ENCODE peak calls at places on chromosome 13, in five cellular contexts. U, T, W, Z and O are unnamed samples.

GRCh38 chr13:112719016-112719415 is 29.2 kb downstream of the ATP11A start:
- DNase-seq in U (no peak), T (no peak), W (no peak), Z (no peak), O (no peak)

GRCh38 chr13:42781362-42781761 is at the start of gene FAM216B:
- DNase-seq in U (no peak), T (no peak), W (no peak), Z (no peak), O (no peak)

GRCh38 chr13:81031996-81032395 is 691.1 kb upstream of the SPRY2 start:
- DNase-seq in U (no peak), T (no peak), W (no peak), Z (no peak), O (no peak)

GRCh38 chr13:49185264-49185663 is 34.9 kb upstream of the MLNR start:
- DNase-seq in U (no peak), T (peak), W (no peak), Z (no peak), O (no peak)

GRCh38 chr13:80100636-80101035 is 240.3 kb downstream of the SPRY2 start:
- DNase-seq in U (no peak), T (no peak), W (no peak), Z (no peak), O (no peak)

GRCh38 chr13:33183431-33184130 is 102.0 kb downstream of the STARD13 start:
- DNase-seq in U (no peak), T (no peak), W (no peak), Z (no peak), O (no peak)

GRCh38 chr13:112722433-112723250 is 32.8 kb downstream of the ATP11A start:
- DNase-seq in U (no peak), T (no peak), W (peak), Z (peak), O (peak)

GRCh38 chr13:67736646-67737420 is 506.7 kb upstream of the PCDH9 start:
- DNase-seq in U (no peak), T (no peak), W (no peak), Z (peak), O (no peak)

GRCh38 chr13:45178349-45179142 is 22.3 kb downstream of the KCTD4 start:
- DNase-seq in U (no peak), T (no peak), W (peak), Z (peak), O (no peak)

GRCh38 chr13:110023729-110024645 is 237.6 kb upstream of the IRS2 start:
- DNase-seq in U (no peak), T (no peak), W (no peak), Z (no peak), O (no peak)

GRCh38 chr13:80133631-80134083 is 207.3 kb downstream of the SPRY2 start:
- DNase-seq in U (no peak), T (no peak), W (no peak), Z (no peak), O (no peak)

GRCh38 chr13:49779721-49780120 is 12.8 kb downstream of the KPNA3 start:
- DNase-seq in U (no peak), T (no peak), W (no peak), Z (no peak), O (no peak)

GRCh38 chr13:74061939-74062595 is 72.1 kb downstream of the KLF12 start:
- DNase-seq in U (no peak), T (peak), W (no peak), Z (no peak), O (no peak)

GRCh38 chr13:24192036-24192810 is 31.7 kb downstream of the SPATA13 start:
- DNase-seq in U (no peak), T (no peak), W (no peak), Z (no peak), O (no peak)

GRCh38 chr13:105474983-105475382 is 1060.5 kb downstream of the EFNB2 start:
- DNase-seq in U (no peak), T (no peak), W (no peak), Z (no peak), O (no peak)

GRCh38 chr13:72383646-72384045 is 343.8 kb downstream of the MZT1 start:
- DNase-seq in U (no peak), T (no peak), W (no peak), Z (no peak), O (no peak)

GRCh38 chr13:67228909-67229308 is 1.2 kb downstream of the PCDH9 start:
- DNase-seq in U (no peak), T (no peak), W (no peak), Z (no peak), O (no peak)

GRCh38 chr13:112928958-112929777 is 39.8 kb upstream of the MCF2L start:
- DNase-seq in U (no peak), T (no peak), W (no peak), Z (peak), O (no peak)

GRCh38 chr13:107743983-107744382 is 471.4 kb downstream of the LIG4 start:
- DNase-seq in U (no peak), T (no peak), W (no peak), Z (no peak), O (no peak)

GRCh38 chr13:94309997-94310842 is 169.3 kb downstream of the DCT start:
- DNase-seq in U (no peak), T (no peak), W (no peak), Z (no peak), O (no peak)

GRCh38 chr13:40153516-40153915 is 498.1 kb downstream of the COG6 start:
- DNase-seq in U (no peak), T (no peak), W (no peak), Z (no peak), O (no peak)

GRCh38 chr13:53064721-53065120 is 36.1 kb downstream of the OLFM4 start:
- DNase-seq in U (no peak), T (no peak), W (no peak), Z (no peak), O (no peak)

GRCh38 chr13:53060840-53061485 is 32.4 kb downstream of the OLFM4 start:
- DNase-seq in U (no peak), T (no peak), W (no peak), Z (no peak), O (no peak)

GRCh38 chr13:53068841-53069520 is 40.4 kb downstream of the OLFM4 start:
- DNase-seq in U (no peak), T (no peak), W (no peak), Z (no peak), O (no peak)

GRCh38 chr13:53069800-53070199 is 41.2 kb downstream of the OLFM4 start:
- DNase-seq in U (no peak), T (no peak), W (no peak), Z (no peak), O (no peak)

GRCh38 chr13:53066411-53066810 is 37.8 kb downstream of the OLFM4 start:
- DNase-seq in U (no peak), T (no peak), W (no peak), Z (no peak), O (no peak)
- H3K9ac ChIP-seq in U (no peak), T (no peak), W (no peak), Z (no peak), O (no peak)

GRCh38 chr13:99757756-99758464 is 213.7 kb downstream of the ZIC5 start:
- DNase-seq in U (peak), T (no peak), W (no peak), Z (no peak), O (no peak)
- TF ChIP-seq CEBPB in U (no peak), T (no peak), W (no peak), Z (no peak), O (no peak)

DNA sequence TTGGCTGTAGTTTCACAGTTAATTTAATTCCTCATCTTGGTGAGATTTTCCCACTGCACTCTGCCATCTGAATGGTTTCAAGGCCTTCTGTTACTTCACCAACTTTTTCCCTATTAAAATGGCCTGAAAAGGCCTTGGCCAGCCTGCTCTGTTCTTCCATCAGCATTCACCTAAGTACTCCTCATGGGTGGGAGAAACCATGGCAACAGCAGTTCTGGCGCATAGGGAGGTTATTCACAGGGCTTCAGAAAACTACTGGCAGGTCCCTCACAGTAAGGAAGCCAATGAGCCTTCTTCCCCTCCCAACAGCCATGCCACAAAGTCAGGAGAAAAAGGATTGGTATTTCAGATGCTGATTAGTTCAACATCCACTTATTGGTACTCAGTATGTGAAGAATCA is 17.2 kb upstream of the GJB2 start:
- DNase-seq in U (no peak), T (no peak), W (no peak), Z (no peak), O (no peak)
- TF ChIP-seq EZH2 in U (no peak), T (no peak), W (no peak), Z (no peak), O (no peak)

DNA sequence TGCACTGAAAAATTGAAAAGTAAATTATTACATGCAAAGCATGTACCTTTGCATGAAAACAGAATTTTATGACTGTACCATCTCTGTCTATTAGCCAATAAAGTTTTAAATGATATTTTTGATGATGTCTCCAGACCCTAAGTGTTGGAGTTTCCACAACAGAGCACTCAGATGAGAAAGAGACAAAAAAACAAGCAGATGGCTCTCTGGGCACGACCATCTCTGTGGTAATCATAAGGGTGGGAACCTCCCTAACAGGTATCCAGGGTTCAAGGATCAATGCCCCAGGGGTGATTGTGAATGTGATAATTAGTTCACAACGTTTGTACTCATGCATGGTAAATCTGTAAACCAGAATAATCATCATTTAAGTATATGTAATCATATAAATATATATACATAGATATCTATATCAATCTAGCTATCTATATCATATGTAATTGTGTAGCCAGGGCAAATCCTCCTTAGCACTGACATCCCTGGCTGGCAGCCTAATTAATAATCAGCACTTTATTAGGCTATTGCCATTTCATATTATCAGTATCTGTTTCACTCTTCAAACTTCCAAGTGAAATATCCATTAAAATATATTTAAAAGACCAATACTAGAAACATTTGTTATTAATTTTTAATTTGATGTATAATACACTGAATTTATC is 41.2 kb upstream of the FAM124A start:
- DNase-seq in U (peak), T (no peak), W (no peak), Z (no peak), O (no peak)
- H3K9ac ChIP-seq in U (no peak), T (no peak), W (no peak), Z (no peak), O (no peak)

DNA sequence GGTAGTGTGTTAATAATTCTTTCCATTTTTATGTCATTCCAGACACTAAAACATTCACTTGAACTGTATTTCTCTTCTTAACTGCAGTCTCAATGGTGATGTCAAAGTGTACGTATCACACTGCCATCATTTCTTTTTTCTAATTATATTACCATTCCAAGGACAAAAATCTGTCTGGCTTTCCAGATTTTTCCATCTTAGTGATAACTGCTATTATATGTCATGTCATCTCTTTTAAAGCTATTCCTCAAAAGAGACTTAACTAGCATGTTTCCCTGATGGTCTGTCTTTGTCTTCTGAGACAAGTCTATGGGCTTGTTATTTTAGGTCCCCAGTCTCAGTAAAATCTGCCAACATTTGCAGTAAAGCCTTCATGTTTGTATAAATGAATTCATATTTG is 1207.1 kb downstream of the PCDH17 start:
- DNase-seq in U (no peak), T (no peak), W (no peak), Z (no peak), O (no peak)
- TF ChIP-seq CEBPB in U (no peak), T (no peak), W (no peak), Z (no peak), O (no peak)

DNA sequence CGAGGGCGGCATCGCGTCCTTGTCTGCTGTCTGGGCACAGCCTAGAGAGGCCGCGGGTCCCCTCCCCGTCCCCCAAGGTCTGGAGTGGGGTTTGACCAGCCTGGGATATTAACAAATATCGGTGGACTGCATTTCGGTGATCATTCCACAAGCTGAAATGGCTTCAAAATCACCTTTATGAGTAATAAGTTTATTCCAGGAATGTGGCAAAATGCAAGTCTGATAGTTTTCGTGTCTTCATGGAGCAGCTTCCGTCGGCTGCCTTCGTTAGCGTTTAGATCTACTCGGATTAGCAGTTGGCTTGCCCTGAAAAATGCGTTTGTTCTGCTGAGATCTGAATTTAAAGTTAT is 1.1 kb upstream of the GJA3 start:
- DNase-seq in U (no peak), T (no peak), W (no peak), Z (no peak), O (no peak)
- TF ChIP-seq EZH2 in U (no peak), T (no peak), W (no peak), Z (no peak), O (no peak)

DNA sequence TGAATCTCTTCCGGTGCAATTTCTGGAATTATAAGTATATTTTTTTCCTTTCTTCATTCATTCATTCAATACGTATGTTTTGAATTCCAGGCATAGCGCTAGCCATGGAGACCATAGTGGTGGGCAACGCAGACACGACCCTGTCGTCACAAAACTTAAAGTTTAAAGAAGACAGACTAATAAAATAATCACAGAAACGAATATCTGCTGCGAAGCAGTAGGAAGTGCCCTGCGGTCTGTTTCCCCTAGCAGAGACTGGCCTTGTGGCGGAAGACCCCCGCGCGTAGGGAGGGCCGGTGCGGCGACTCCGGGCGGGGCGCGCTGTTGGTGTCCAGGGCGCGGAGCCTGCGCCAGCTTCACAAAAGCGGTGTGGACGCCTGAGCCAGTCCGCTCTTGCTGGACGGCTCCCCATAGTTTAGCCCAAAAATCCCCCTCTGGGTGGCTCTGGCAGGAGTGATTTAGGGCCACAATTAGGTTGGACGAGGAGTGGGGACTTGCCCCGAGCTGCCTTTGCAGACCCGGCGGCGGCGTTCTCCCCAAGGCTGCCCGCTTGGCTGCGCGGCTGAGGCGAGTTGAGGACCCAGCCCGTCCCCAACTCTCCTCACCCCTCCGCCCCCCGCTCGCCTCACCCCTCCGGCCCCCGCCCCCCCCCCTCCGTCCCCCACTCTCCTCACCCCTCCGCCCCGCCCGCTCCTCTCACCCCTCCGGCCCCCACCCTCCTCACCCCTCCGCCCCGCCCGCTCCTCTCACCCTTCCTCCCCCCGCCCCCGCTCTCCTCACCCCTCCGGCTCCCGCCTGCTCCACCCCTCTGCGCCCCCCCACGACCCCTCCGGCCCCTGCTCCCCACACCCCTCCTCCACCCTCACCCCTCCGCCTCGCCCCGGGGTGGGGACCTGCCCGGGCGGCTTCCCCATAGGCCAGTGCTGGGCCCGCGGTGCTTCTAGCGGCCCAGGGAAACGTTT is 14.2 kb upstream of the LATS2 start:
- DNase-seq in U (peak), T (no peak), W (no peak), Z (no peak), O (no peak)
- H3K9ac ChIP-seq in U (no peak), T (no peak), W (no peak), Z (no peak), O (no peak)

GRCh38 chr13:27450921-27451461 is 627 bp upstream of the MTIF3 start:
- DNase-seq in U (peak), T (no peak), W (peak), Z (peak), O (peak)
- TF ChIP-seq CEBPB in U (no peak), T (no peak), W (no peak), Z (no peak), O (peak)